ENCODE peak calls at places on chromosome 1, in ten cellular contexts. One of them, this sample, is unnamed.

GRCh38 chr1:169795687-169796086 is 980 bp upstream of the METTL18 start:
- DNase-seq in GM13976: no peak
- DNase-seq in lung microvascular endothelial cell: no peak
- DNase-seq in stimulated activated CD4-positive, alpha-beta T cell treated with anti-CD3 and anti-CD28 coated beads, TNF-alpha, amount 100 ng/mL, for 24 hours: no peak
- DNase-seq in NCI-H1092 treated with DMSO at 0.1 percent for 48 hours: no peak
- DNase-seq in NCI-H2081: no peak
- DNase-seq in activated CD4-positive, alpha-beta T cell treated with anti-CD3 and anti-CD28 coated beads for 48 hours: no peak
- DNase-seq in mucosa of gallbladder: no peak
- DNase-seq in HL-60: peak
- DNase-seq in amniotic stem cell: no peak
- DNase-seq in this sample: no peak

GRCh38 chr1:65458730-65459396 is 38.4 kb downstream of the LEPR start:
- DNase-seq in amniotic stem cell: no peak
- DNase-seq in activated CD4-positive, alpha-beta T cell treated with anti-CD3 and anti-CD28 coated beads for 48 hours: no peak
- DNase-seq in NCI-H1092 treated with DMSO at 0.1 percent for 48 hours: no peak
- DNase-seq in NCI-H2081: no peak
- DNase-seq in stimulated activated CD4-positive, alpha-beta T cell treated with anti-CD3 and anti-CD28 coated beads, TNF-alpha, amount 100 ng/mL, for 24 hours: no peak
- DNase-seq in GM13976: no peak
- DNase-seq in lung microvascular endothelial cell: no peak
- DNase-seq in HL-60: no peak
- DNase-seq in mucosa of gallbladder: no peak
- DNase-seq in this sample: no peak

GRCh38 chr1:223393275-223394214 is at the start of gene CCDC185:
- DNase-seq in mucosa of gallbladder: no peak
- DNase-seq in stimulated activated CD4-positive, alpha-beta T cell treated with anti-CD3 and anti-CD28 coated beads, TNF-alpha, amount 100 ng/mL, for 24 hours: no peak
- DNase-seq in GM13976: no peak
- DNase-seq in amniotic stem cell: no peak
- DNase-seq in NCI-H2081: peak
- DNase-seq in lung microvascular endothelial cell: no peak
- DNase-seq in NCI-H1092 treated with DMSO at 0.1 percent for 48 hours: peak
- DNase-seq in HL-60: no peak
- DNase-seq in activated CD4-positive, alpha-beta T cell treated with anti-CD3 and anti-CD28 coated beads for 48 hours: no peak
- DNase-seq in this sample: no peak

GRCh38 chr1:201884472-201884871 is 4.2 kb upstream of the SHISA4 start:
- DNase-seq in NCI-H2081: no peak
- DNase-seq in NCI-H1092 treated with DMSO at 0.1 percent for 48 hours: no peak
- DNase-seq in lung microvascular endothelial cell: no peak
- DNase-seq in mucosa of gallbladder: no peak
- DNase-seq in stimulated activated CD4-positive, alpha-beta T cell treated with anti-CD3 and anti-CD28 coated beads, TNF-alpha, amount 100 ng/mL, for 24 hours: no peak
- DNase-seq in HL-60: no peak
- DNase-seq in activated CD4-positive, alpha-beta T cell treated with anti-CD3 and anti-CD28 coated beads for 48 hours: no peak
- DNase-seq in GM13976: no peak
- DNase-seq in amniotic stem cell: no peak
- DNase-seq in this sample: no peak

GRCh38 chr1:173042806-173043205 is 7.9 kb downstream of the TNFSF18 start:
- DNase-seq in HL-60: no peak
- DNase-seq in activated CD4-positive, alpha-beta T cell treated with anti-CD3 and anti-CD28 coated beads for 48 hours: no peak
- DNase-seq in stimulated activated CD4-positive, alpha-beta T cell treated with anti-CD3 and anti-CD28 coated beads, TNF-alpha, amount 100 ng/mL, for 24 hours: no peak
- DNase-seq in mucosa of gallbladder: no peak
- DNase-seq in amniotic stem cell: no peak
- DNase-seq in lung microvascular endothelial cell: no peak
- DNase-seq in GM13976: no peak
- DNase-seq in NCI-H2081: no peak
- DNase-seq in NCI-H1092 treated with DMSO at 0.1 percent for 48 hours: no peak
- DNase-seq in this sample: no peak

GRCh38 chr1:185156321-185156853 is 366 bp downstream of the TRMT1L start:
- DNase-seq in amniotic stem cell: no peak
- DNase-seq in lung microvascular endothelial cell: no peak
- DNase-seq in GM13976: no peak
- DNase-seq in NCI-H2081: no peak
- DNase-seq in HL-60: peak
- DNase-seq in stimulated activated CD4-positive, alpha-beta T cell treated with anti-CD3 and anti-CD28 coated beads, TNF-alpha, amount 100 ng/mL, for 24 hours: peak
- DNase-seq in mucosa of gallbladder: no peak
- DNase-seq in NCI-H1092 treated with DMSO at 0.1 percent for 48 hours: peak
- DNase-seq in activated CD4-positive, alpha-beta T cell treated with anti-CD3 and anti-CD28 coated beads for 48 hours: peak
- DNase-seq in this sample: no peak

GRCh38 chr1:54861070-54861761 is 25.8 kb downstream of the DHCR24 start:
- DNase-seq in amniotic stem cell: no peak
- DNase-seq in NCI-H2081: no peak
- DNase-seq in mucosa of gallbladder: no peak
- DNase-seq in NCI-H1092 treated with DMSO at 0.1 percent for 48 hours: no peak
- DNase-seq in lung microvascular endothelial cell: no peak
- DNase-seq in stimulated activated CD4-positive, alpha-beta T cell treated with anti-CD3 and anti-CD28 coated beads, TNF-alpha, amount 100 ng/mL, for 24 hours: no peak
- DNase-seq in GM13976: no peak
- DNase-seq in activated CD4-positive, alpha-beta T cell treated with anti-CD3 and anti-CD28 coated beads for 48 hours: no peak
- DNase-seq in HL-60: no peak
- DNase-seq in this sample: no peak

GRCh38 chr1:66533804-66534745 is at the start of gene SGIP1:
- DNase-seq in mucosa of gallbladder: peak
- DNase-seq in NCI-H2081: peak
- DNase-seq in GM13976: peak
- DNase-seq in HL-60: no peak
- DNase-seq in activated CD4-positive, alpha-beta T cell treated with anti-CD3 and anti-CD28 coated beads for 48 hours: peak
- DNase-seq in NCI-H1092 treated with DMSO at 0.1 percent for 48 hours: peak
- DNase-seq in lung microvascular endothelial cell: peak
- DNase-seq in stimulated activated CD4-positive, alpha-beta T cell treated with anti-CD3 and anti-CD28 coated beads, TNF-alpha, amount 100 ng/mL, for 24 hours: no peak
- DNase-seq in amniotic stem cell: peak
- DNase-seq in this sample: no peak

GRCh38 chr1:226973371-226973897 is 33.3 kb downstream of the COQ8A start:
- DNase-seq in activated CD4-positive, alpha-beta T cell treated with anti-CD3 and anti-CD28 coated beads for 48 hours: no peak
- DNase-seq in amniotic stem cell: no peak
- DNase-seq in lung microvascular endothelial cell: no peak
- DNase-seq in HL-60: no peak
- DNase-seq in mucosa of gallbladder: no peak
- DNase-seq in NCI-H2081: peak
- DNase-seq in GM13976: no peak
- DNase-seq in NCI-H1092 treated with DMSO at 0.1 percent for 48 hours: peak
- DNase-seq in stimulated activated CD4-positive, alpha-beta T cell treated with anti-CD3 and anti-CD28 coated beads, TNF-alpha, amount 100 ng/mL, for 24 hours: no peak
- DNase-seq in this sample: no peak

GRCh38 chr1:23224721-23225648 is 7.7 kb upstream of the HTR1D start:
- DNase-seq in stimulated activated CD4-positive, alpha-beta T cell treated with anti-CD3 and anti-CD28 coated beads, TNF-alpha, amount 100 ng/mL, for 24 hours: no peak
- DNase-seq in mucosa of gallbladder: peak
- DNase-seq in amniotic stem cell: peak
- DNase-seq in HL-60: no peak
- DNase-seq in lung microvascular endothelial cell: peak
- DNase-seq in activated CD4-positive, alpha-beta T cell treated with anti-CD3 and anti-CD28 coated beads for 48 hours: no peak
- DNase-seq in NCI-H2081: peak
- DNase-seq in NCI-H1092 treated with DMSO at 0.1 percent for 48 hours: no peak
- DNase-seq in GM13976: no peak
- DNase-seq in this sample: no peak

GRCh38 chr1:66351474-66351873 is 182.5 kb upstream of the SGIP1 start:
- DNase-seq in HL-60: no peak
- DNase-seq in NCI-H1092 treated with DMSO at 0.1 percent for 48 hours: no peak
- DNase-seq in stimulated activated CD4-positive, alpha-beta T cell treated with anti-CD3 and anti-CD28 coated beads, TNF-alpha, amount 100 ng/mL, for 24 hours: no peak
- DNase-seq in amniotic stem cell: no peak
- DNase-seq in GM13976: no peak
- DNase-seq in lung microvascular endothelial cell: no peak
- DNase-seq in activated CD4-positive, alpha-beta T cell treated with anti-CD3 and anti-CD28 coated beads for 48 hours: no peak
- DNase-seq in NCI-H2081: no peak
- DNase-seq in mucosa of gallbladder: no peak
- DNase-seq in this sample: no peak

This sample was measured in stimulated activated effector memory CD8-positive, alpha-beta T cell treated with anti-CD3 and anti-CD28 coated beads, Interleukin-12 subunit alpha, Interleukin-12 subunit beta, amount 100 ng/mL, for 72 hours.